ENCODE peak calls at places on chromosomes 6 and 20, in four cellular contexts. C is HCT116, I is IMR-90, R is hepatocyte. O is an unnamed sample.

GRCh38 chr6:16104624-16105023 is 24.3 kb upstream of the MYLIP start:
- DNase-seq in C (no peak), I (no peak), R (no peak), O (no peak)

GRCh38 chr6:25202505-25202904 is 76.7 kb upstream of the CARMIL1 start:
- DNase-seq in C (no peak), I (peak; percentile 89), R (no peak), O (peak; percentile 83)

GRCh38 chr20:51417745-51418529 is 124.6 kb downstream of the NFATC2 start:
- DNase-seq in C (no peak), I (no peak), R (no peak), O (no peak)

GRCh38 chr6:70221025-70221714 is 81.7 kb downstream of the COL9A1 start:
- DNase-seq in C (no peak), I (peak; percentile 20), R (peak; percentile 66), O (peak; percentile 14)

GRCh38 chr6:124888581-124889371 is 73.5 kb upstream of the RNF217 start:
- DNase-seq in C (no peak), I (peak; percentile 3), R (no peak), O (no peak)

GRCh38 chr20:25525857-25526256 is 59.5 kb downstream of the NINL start:
- DNase-seq in C (no peak), I (peak; percentile 98), R (peak; percentile 67), O (peak; percentile 96)

GRCh38 chr6:20875369-20875963 is 341.2 kb downstream of the CDKAL1 start:
- DNase-seq in C (no peak), I (peak; percentile 45), R (peak; percentile 45), O (peak; percentile 74)

GRCh38 chr6:40328376-40328987 is 258.7 kb downstream of the LRFN2 start:
- DNase-seq in C (peak; percentile 33), I (no peak), R (peak; percentile 75), O (no peak)

GRCh38 chr6:5626727-5627426 is 365.6 kb downstream of the FARS2 start:
- DNase-seq in C (no peak), I (no peak), R (no peak), O (no peak)

GRCh38 chr6:10272591-10272990 is 142.3 kb downstream of the TFAP2A start:
- DNase-seq in C (no peak), I (no peak), R (no peak), O (no peak)

DNA sequence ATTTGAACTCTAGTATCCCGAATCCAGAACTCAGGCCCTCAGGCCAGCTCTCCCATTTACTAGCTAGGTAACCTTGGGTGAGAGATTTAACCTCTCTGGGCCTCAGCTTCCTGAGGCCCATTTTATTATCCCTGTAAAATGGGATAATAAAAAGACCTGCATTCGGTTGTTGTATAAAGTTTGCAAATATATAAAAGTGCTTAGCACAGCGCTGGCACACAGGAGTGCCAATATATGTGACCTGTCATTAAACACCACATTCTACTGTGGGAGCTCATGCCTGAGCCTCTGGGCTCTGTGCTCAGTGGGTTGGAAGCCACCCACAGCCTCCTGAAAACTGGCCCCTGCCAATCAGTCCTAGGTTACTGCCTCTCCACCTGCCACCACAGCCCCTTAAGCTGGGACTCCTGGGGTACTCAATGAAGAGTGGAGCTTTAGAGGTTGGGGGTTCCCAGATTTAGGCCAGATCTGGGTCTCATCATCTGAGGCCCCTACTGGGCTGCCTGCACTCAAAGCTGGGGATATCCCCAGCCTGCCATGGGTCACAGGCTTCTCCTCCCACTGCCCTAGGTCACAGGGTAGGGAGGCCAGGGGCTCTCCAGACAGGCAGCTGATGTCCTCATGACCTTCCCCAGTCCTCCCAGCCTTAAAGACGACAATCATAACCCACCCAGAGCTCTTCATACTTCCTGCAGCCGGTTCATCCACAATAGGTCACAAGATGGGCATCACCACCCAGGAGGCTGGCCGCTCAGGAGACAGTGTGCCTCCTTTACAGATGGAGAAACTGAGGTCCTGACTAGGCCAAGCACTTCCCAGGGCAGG is 15.4 kb downstream of the TFEB start:
- DNase-seq in C (no peak), I (no peak), R (no peak), O (no peak)
- H4K20me1 ChIP-seq in C (no peaks in the 10 kb centered on the region), I (no peaks in the 10 kb centered on the region), R (no peaks in the 10 kb centered on the region), O (no peaks in the 10 kb centered on the region)

GRCh38 chr6:133892444-133893323 is 3.8 kb downstream of the TCF21 start:
- DNase-seq in C (no peak), I (peak; percentile 65), R (peak; percentile 23), O (peak; percentile 72)
- H3K4me3 ChIP-seq in C (no peak overlapping the region), I (peak overlapping the region; percentile 99), R (no peak overlapping the region), O (peak overlapping the region; percentile 11)

DNA sequence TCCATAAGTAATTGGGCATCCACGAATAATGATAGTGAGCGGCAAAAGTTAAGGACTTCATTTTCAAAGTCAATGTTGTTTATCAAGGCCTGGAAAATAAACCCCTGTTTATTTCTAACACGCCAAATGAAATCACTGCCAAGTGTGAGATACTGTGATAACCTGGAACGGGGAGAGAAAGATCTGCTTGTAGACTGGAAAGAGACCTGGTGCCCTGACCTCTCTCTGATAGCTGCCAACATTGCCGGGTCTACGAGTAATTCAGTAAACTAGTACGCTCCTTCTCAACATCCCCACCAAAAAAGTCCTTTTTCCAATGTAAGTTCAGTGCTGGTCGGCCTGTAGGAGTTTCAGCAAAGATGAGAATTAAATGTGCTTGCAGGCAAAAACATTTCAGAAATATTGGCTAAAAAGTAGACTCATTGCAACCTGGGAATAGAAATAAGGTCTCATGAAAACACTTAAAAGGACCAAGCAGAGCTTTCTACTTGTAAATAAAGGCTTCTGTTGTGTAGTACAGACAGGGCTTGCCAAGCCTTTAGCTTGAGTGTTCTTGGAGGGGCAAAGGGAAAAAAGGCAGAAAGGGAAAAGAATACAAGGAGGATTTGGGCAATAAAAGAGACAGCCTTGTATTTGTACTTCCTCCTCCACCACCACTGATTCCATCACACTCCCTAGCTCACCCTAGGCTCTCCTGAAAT is 43.9 kb downstream of the PDE7B start:
- DNase-seq in C (no peak), I (no peak), R (no peak), O (no peak)
- H4K20me1 ChIP-seq in C (no peaks in the 10 kb centered on the region), I (no peaks in the 10 kb centered on the region), R (no peaks in the 10 kb centered on the region), O (no peaks in the 10 kb centered on the region)

GRCh38 chr20:57480444-57481152 is 44.3 kb downstream of the CTCFL start:
- DNase-seq in C (no peak), I (no peak), R (no peak), O (no peak)
- H3K4me3 ChIP-seq in C (no peak overlapping the region), I (no peak overlapping the region), R (no peak overlapping the region), O (no peak overlapping the region)

DNA sequence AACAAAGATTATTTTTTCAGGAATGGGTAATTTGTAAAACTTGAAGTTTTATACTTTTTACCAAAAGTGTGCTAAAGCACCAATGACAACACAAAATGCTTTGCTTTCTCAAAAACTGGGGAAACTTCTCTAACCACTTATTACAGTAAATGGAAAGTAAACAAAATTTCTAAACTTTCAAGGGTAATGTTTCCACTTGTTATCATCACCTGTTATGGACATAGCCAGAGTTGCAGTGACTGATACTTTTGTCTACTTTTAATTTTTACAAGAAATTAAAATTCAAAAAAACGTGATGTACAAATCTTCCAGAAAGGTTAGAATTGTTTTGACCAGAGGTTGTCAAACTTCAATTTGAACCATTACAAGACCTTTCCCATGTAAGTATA is 99.9 kb downstream of the JAG1 start:
- DNase-seq in C (no peak), I (no peak), R (no peak), O (no peak)
- H4K20me1 ChIP-seq in C (no peaks in the 10 kb centered on the region), I (no peaks in the 10 kb centered on the region), R (no peaks in the 10 kb centered on the region), O (no peaks in the 10 kb centered on the region)

GRCh38 chr6:64252256-64252655 is 616.7 kb downstream of the PHF3 start:
- DNase-seq in C (no peak), I (no peak), R (no peak), O (no peak)
- H3K4me3 ChIP-seq in C (no peak overlapping the region), I (no peak overlapping the region), R (no peak overlapping the region), O (no peak overlapping the region)

DNA sequence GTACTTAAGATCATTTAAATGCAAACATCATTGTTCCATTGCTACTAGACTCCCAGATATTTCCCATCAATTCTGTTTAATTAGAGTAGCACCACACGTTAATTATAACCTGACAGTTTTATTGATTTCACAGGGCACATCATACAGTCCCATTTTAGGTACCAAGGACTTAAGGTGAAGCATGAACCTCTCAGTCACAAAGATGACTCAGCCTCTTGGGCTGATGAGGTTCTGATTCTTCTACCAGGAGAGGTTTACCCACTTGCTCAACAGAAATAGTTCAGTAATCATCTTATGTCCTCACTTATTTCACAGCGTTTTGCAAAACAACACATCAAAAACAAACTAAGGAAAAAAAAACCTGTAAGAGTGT is 98.5 kb downstream of the HIVEP2 start:
- DNase-seq in C (no peak), I (peak; percentile 61), R (no peak), O (peak; percentile 70)
- H4K20me1 ChIP-seq in C (no peaks in the 10 kb centered on the region), I (peaks cover 4% of the 10 kb centered on the region), R (no peaks in the 10 kb centered on the region), O (no peaks in the 10 kb centered on the region)

GRCh38 chr6:129683606-129684322 is 26.2 kb downstream of the ARHGAP18 start:
- DNase-seq in C (peak; percentile 87), I (peak; percentile 100), R (peak; percentile 85), O (peak; percentile 99)
- H3K4me3 ChIP-seq in C (no peak overlapping the region), I (no peak overlapping the region), R (no peak overlapping the region), O (no peak overlapping the region)

GRCh38 chr20:43766395-43766794 is 39.6 kb upstream of the GTSF1L start:
- DNase-seq in C (no peak), I (no peak), R (no peak), O (no peak)

GRCh38 chr20:43770342-43770741 is 43.5 kb upstream of the GTSF1L start:
- DNase-seq in C (no peak), I (no peak), R (no peak), O (no peak)

GRCh38 chr20:43767686-43768474 is 41.1 kb upstream of the GTSF1L start:
- DNase-seq in C (no peak), I (peak; percentile 50), R (no peak), O (peak; percentile 33)

GRCh38 chr20:43765933-43766332 is 39.1 kb upstream of the GTSF1L start:
- DNase-seq in C (no peak), I (no peak), R (no peak), O (no peak)

GRCh38 chr20:43766917-43767316 is 40.1 kb upstream of the GTSF1L start:
- DNase-seq in C (no peak), I (no peak), R (no peak), O (no peak)
- H4K20me1 ChIP-seq in C (no peaks in the 10 kb centered on the region), I (no peaks in the 10 kb centered on the region), R (no peaks in the 10 kb centered on the region), O (no peaks in the 10 kb centered on the region)